ENCODE peak calls at places on chromosomes 2 and 18, in five cellular contexts. A is endothelial cell of umbilical vein, W is adrenal gland, X is IMR-90, J is heart left ventricle. V is an unnamed sample.

GRCh38 chr2:79713131-79713785 is 200.4 kb downstream of the CTNNA2 start:
- DNase-seq in A (no peak), W (no peak), X (no peak), J (no peak), V (no peak)

GRCh38 chr2:204483497-204484164 is 61.6 kb upstream of the PARD3B start:
- DNase-seq in A (peak; percentile 38), W (peak; percentile 56), X (no peak), J (no peak), V (no peak)

GRCh38 chr2:147824625-147825024 is 20.2 kb upstream of the ACVR2A start:
- DNase-seq in A (no peak), W (no peak), X (no peak), J (no peak), V (no peak)

GRCh38 chr2:219765236-219765635 is 137.8 kb downstream of the SLC4A3 start:
- DNase-seq in A (no peak), W (no peak), X (no peak), J (no peak), V (no peak)

GRCh38 chr2:55364189-55365055 is 55.2 kb downstream of the CCDC88A start:
- DNase-seq in A (peak; percentile 98), W (peak; percentile 76), X (peak; percentile 98), J (peak; percentile 46), V (no peak)

GRCh38 chr18:23784811-23785245 is 95.6 kb downstream of the LAMA3 start:
- DNase-seq in A (peak; percentile 92), W (no peak), X (peak; percentile 93), J (peak; percentile 35), V (peak; percentile 16)

GRCh38 chr2:222941510-222942032 is 80.7 kb downstream of the ACSL3 start:
- DNase-seq in A (no peak), W (no peak), X (peak; percentile 73), J (no peak), V (no peak)

GRCh38 chr2:240467149-240467642 is 31.7 kb downstream of the GPC1 start:
- DNase-seq in A (no peak), W (peak; percentile 54), X (no peak), J (peak; percentile 3), V (peak; percentile 4)

GRCh38 chr2:39593439-39594393 is 72.0 kb upstream of the TMEM178A start:
- DNase-seq in A (peak; percentile 74), W (peak; percentile 74), X (peak; percentile 88), J (peak; percentile 63), V (no peak)

GRCh38 chr2:240896871-240897692 is 1.1 kb upstream of the MAB21L4 start:
- DNase-seq in A (no peak), W (no peak), X (no peak), J (no peak), V (peak; percentile 65)

GRCh38 chr2:121245120-121245820 is 39.7 kb downstream of the TFCP2L1 start:
- DNase-seq in A (no peak), W (no peak), X (no peak), J (no peak), V (peak; percentile 63)

GRCh38 chr18:6627621-6628020 is 101.9 kb upstream of the ARHGAP28 start:
- DNase-seq in A (no peak), W (no peak), X (peak; percentile 37), J (no peak), V (no peak)

GRCh38 chr2:219962089-219962488 is 334.7 kb downstream of the SLC4A3 start:
- DNase-seq in A (no peak), W (no peak), X (no peak), J (no peak), V (no peak)

GRCh38 chr18:45464619-45465018 is 150.7 kb upstream of the SLC14A2 start:
- DNase-seq in A (no peak), W (peak; percentile 63), X (no peak), J (peak; percentile 25), V (no peak)

GRCh38 chr2:70627499-70627898 is 73.9 kb upstream of the TGFA start:
- DNase-seq in A (peak; percentile 9), W (no peak), X (no peak), J (peak; percentile 16), V (no peak)

GRCh38 chr2:72457801-72458516 is 310.3 kb upstream of the CYP26B1 start:
- DNase-seq in A (no peak), W (no peak), X (peak; percentile 54), J (no peak), V (no peak)

GRCh38 chr2:65762068-65762467 is 329.7 kb upstream of the SPRED2 start:
- DNase-seq in A (no peak), W (no peak), X (no peak), J (no peak), V (no peak)

GRCh38 chr18:27185025-27185763 is at the start of gene CHST9:
- DNase-seq in A (no peak), W (no peak), X (no peak), J (no peak), V (no peak)

GRCh38 chr2:192194866-192195547 is at the start of gene TMEFF2:
- DNase-seq in A (peak; percentile 61), W (peak; percentile 88), X (peak; percentile 83), J (peak; percentile 56), V (peak; percentile 16)

GRCh38 chr2:217951091-217951490 is 51.7 kb downstream of the TNS1 start:
- DNase-seq in A (no peak), W (no peak), X (no peak), J (no peak), V (no peak)

GRCh38 chr2:50529600-50530218 is 502.2 kb downstream of the NRXN1 start:
- DNase-seq in A (peak; percentile 53), W (no peak), X (peak; percentile 71), J (no peak), V (no peak)

GRCh38 chr18:57003342-57003741 is 143.5 kb upstream of the BOD1L2 start:
- DNase-seq in A (no peak), W (no peak), X (no peak), J (no peak), V (no peak)

GRCh38 chr2:197356136-197356535 is 45.6 kb upstream of the ANKRD44 start:
- DNase-seq in A (no peak), W (no peak), X (no peak), J (no peak), V (no peak)

GRCh38 chr2:556494-556893 is 120.7 kb downstream of the TMEM18 start:
- DNase-seq in A (no peak), W (no peak), X (no peak), J (no peak), V (no peak)

GRCh38 chr2:5373200-5373599 is 319.0 kb upstream of the SOX11 start:
- DNase-seq in A (no peak), W (no peak), X (no peak), J (no peak), V (no peak)

GRCh38 chr2:189086710-189087109 is 92.9 kb downstream of the COL5A2 start:
- DNase-seq in A (no peak), W (no peak), X (peak; percentile 80), J (no peak), V (no peak)

GRCh38 chr18:2655153-2655953 is at the start of gene SMCHD1:
- DNase-seq in A (peak; percentile 81), W (peak; percentile 91), X (peak; percentile 78), J (peak; percentile 87), V (peak; percentile 90)
- TF ChIP-seq POLR2A in A (peak; percentile 36), W (peak; percentile 92), X (peak; percentile 87), J (no peak), V (peak; percentile 87)

GRCh38 chr2:181112916-181113315 is 132.5 kb downstream of the UBE2E3 start:
- DNase-seq in A (no peak), W (no peak), X (no peak), J (no peak), V (no peak)

GRCh38 chr2:181106229-181106628 is 125.8 kb downstream of the UBE2E3 start:
- DNase-seq in A (no peak), W (peak; percentile 35), X (no peak), J (no peak), V (no peak)

GRCh38 chr2:181106789-181107418 is 126.5 kb downstream of the UBE2E3 start:
- DNase-seq in A (peak; percentile 81), W (no peak), X (peak; percentile 94), J (no peak), V (no peak)

GRCh38 chr2:181114021-181114420 is 133.6 kb downstream of the UBE2E3 start:
- DNase-seq in A (no peak), W (no peak), X (no peak), J (no peak), V (no peak)

DNA sequence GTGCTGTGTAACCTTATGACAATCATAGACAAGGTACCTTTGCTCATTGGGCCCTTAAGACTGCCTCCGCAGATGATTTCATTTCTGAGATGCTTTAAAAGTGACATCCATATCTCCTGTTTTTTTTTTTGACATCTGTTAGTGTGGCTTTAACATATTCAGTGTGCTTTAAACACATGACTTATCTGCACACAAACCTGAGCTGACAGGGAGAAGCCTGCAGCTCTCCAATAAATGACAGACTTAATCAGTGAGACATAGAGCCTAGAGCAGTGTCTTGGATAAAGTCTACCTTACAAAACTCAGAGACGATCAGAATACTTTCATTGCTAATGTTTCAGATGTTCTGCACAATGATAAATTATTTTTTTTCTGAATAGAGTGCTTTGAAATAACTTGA is 130.7 kb downstream of the UBE2E3 start:
- DNase-seq in A (no peak), W (no peak), X (no peak), J (no peak), V (no peak)
- H3K27me3 ChIP-seq in A (no peaks in the 10 kb centered on the region), W (no peaks in the 10 kb centered on the region), X (no peaks in the 10 kb centered on the region), J (no peaks in the 10 kb centered on the region), V (no peaks in the 10 kb centered on the region)

GRCh38 chr2:159615936-159616733 is at the start of gene BAZ2B:
- DNase-seq in A (peak; percentile 88), W (peak; percentile 73), X (peak; percentile 88), J (peak; percentile 38), V (peak; percentile 64)

GRCh38 chr2:159615187-159615935 is 987 bp downstream of the BAZ2B start:
- DNase-seq in A (peak; percentile 96), W (peak; percentile 96), X (peak; percentile 91), J (peak; percentile 94), V (peak; percentile 90)

GRCh38 chr2:159614534-159615186 is 1.7 kb downstream of the BAZ2B start:
- DNase-seq in A (no peak), W (no peak), X (peak; percentile 67), J (no peak), V (no peak)

GRCh38 chr2:159612255-159612901 is 4.0 kb downstream of the BAZ2B start:
- DNase-seq in A (peak; percentile 37), W (no peak), X (peak; percentile 31), J (no peak), V (no peak)

GRCh38 chr2:159613515-159614336 is 2.6 kb downstream of the BAZ2B start:
- DNase-seq in A (peak; percentile 72), W (no peak), X (peak; percentile 53), J (no peak), V (no peak)
- TF ChIP-seq POLR2A in A (no peak), W (peak; percentile 18), X (no peak), J (no peak), V (peak; percentile 35)

GRCh38 chr18:59279722-59280121 is 6.5 kb upstream of the RAX start:
- DNase-seq in A (no peak), W (no peak), X (no peak), J (no peak), V (no peak)

GRCh38 chr18:59279193-59279592 is 5.9 kb upstream of the RAX start:
- DNase-seq in A (no peak), W (no peak), X (no peak), J (no peak), V (no peak)

GRCh38 chr18:59286341-59286740 is 13.1 kb upstream of the RAX start:
- DNase-seq in A (no peak), W (no peak), X (no peak), J (no peak), V (no peak)

DNA sequence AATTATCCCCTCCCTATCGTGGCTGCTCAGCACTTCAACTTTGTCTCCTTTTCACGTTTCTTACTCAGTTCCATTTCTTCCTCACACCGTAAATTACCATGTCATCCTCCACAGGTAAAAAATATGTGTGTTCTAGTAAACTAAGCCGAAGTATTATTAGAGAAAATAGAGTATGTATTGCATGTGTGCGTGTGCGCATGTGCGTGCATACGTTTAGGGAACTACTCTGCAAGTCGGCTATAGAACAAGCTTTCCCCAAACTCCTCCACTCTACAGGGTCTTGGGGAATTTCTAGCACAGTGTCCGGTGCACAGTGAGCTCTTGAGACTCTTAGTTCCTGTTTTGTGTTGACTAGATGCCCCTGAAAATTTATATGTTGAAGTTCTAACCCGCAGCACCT is 9.1 kb upstream of the RAX start:
- DNase-seq in A (no peak), W (no peak), X (no peak), J (no peak), V (no peak)
- H3K27me3 ChIP-seq in A (peaks cover 17% of the 10 kb centered on the region), W (peaks cover 30% of the 10 kb centered on the region), X (peaks cover 67% of the 10 kb centered on the region), J (peaks cover 29% of the 10 kb centered on the region), V (peaks cover 38% of the 10 kb centered on the region)